ENCODE peak calls at places on chromosomes 12 and 14, in five cellular contexts. T is brain microvascular endothelial cell, M is upper lobe of right lung, V is AG09309, G is endothelial cell of umbilical vein. J is an unnamed sample.

GRCh38 chr14:68074765-68075381 is 255.3 kb downstream of the RAD51B start:
- DNase-seq in V (no peak), M (no peak), G (no peak), T (no peak), J (no peak)

GRCh38 chr12:56528836-56529235 is 7.2 kb downstream of the RBMS2 start:
- DNase-seq in M (no peak), G (no peak), T (no peak), V (no peak), J (no peak)

GRCh38 chr12:71125515-71125914 is 32.3 kb downstream of the TSPAN8 start:
- DNase-seq in M (no peak), V (no peak), G (no peak), T (no peak), J (no peak)

GRCh38 chr12:68924546-68924945 is 8.4 kb downstream of the CPM start:
- DNase-seq in T (no peak), G (no peak), V (peak; percentile 59), M (no peak), J (no peak)

GRCh38 chr12:117342682-117343081 is 18.7 kb downstream of the NOS1 start:
- DNase-seq in M (no peak), G (no peak), T (no peak), V (no peak), J (no peak)

GRCh38 chr14:28875937-28876910 is 109.6 kb downstream of the FOXG1 start:
- DNase-seq in T (no peak), G (no peak), M (no peak), V (no peak), J (no peak)

GRCh38 chr14:98756749-98757148 is 515.2 kb downstream of the BCL11B start:
- DNase-seq in M (no peak), G (no peak), T (no peak), V (no peak), J (no peak)

GRCh38 chr12:12685305-12685704 is 10.7 kb downstream of the GPR19 start:
- DNase-seq in V (no peak), T (no peak), G (no peak), M (no peak), J (no peak)

GRCh38 chr12:46659032-46659703 is 166.6 kb downstream of the SLC38A4 start:
- DNase-seq in M (no peak), G (peak; percentile 22), T (peak; percentile 34), V (no peak), J (no peak)

GRCh38 chr12:34400986-34401658 is 378.8 kb downstream of the ALG10 start:
- DNase-seq in M (peak; percentile 57), V (no peak), G (no peak), T (no peak), J (no peak)

GRCh38 chr14:100283984-100284881 is 22.0 kb downstream of the SLC25A29 start:
- DNase-seq in T (no peak), V (no peak), G (no peak), M (peak; percentile 55), J (no peak)

GRCh38 chr12:124460771-124461170 is 106.6 kb downstream of the NCOR2 start:
- DNase-seq in T (no peak), G (no peak), M (no peak), V (no peak), J (no peak)

GRCh38 chr12:80681786-80682185 is 25.6 kb upstream of the MYF6 start:
- DNase-seq in M (no peak), V (no peak), G (no peak), T (no peak), J (no peak)

GRCh38 chr12:59329457-59329856 is 266.4 kb upstream of the SLC16A7 start:
- DNase-seq in G (no peak), T (no peak), M (no peak), V (no peak), J (no peak)

GRCh38 chr12:93181396-93181965 is 196.2 kb upstream of the NUDT4 start:
- DNase-seq in V (no peak), T (no peak), G (peak; percentile 65), M (no peak), J (no peak)

GRCh38 chr14:67487937-67488893 is at the start of gene TMEM229B:
- DNase-seq in T (peak; percentile 5), V (no peak), M (peak; percentile 70), G (no peak), J (peak; percentile 17)

DNA sequence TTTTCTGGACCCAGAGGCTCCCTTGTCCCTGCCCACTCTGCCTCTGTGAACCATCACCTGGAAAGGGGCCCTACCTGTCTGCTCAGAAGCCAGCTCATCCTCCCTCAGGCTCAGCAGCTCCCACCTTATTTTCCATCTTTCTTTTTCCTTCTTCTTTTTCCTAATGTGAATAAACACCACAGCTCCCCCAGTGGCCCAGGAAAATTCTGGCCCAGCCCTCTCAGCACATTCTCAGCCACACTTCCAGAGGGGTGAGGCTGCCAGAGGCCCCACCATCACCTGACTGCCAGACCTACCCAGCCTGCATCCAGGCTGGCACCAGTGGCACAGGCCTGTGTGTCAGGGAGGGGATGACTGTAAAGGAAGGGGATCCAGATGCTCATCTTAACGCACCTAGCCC is 23.0 kb downstream of the ZFHX2 start:
- DNase-seq in V (no peak), G (no peak), M (no peak), T (no peak), J (no peak)
- TF ChIP-seq CTCF in V (peak; percentile 29), G (no peak), M (no peak), T (peak; percentile 56), J (peak; percentile 31)

GRCh38 chr12:31315089-31315725 is 10.7 kb downstream of the SINHCAF start:
- DNase-seq in M (no peak), V (no peak), G (peak; percentile 31), T (no peak), J (no peak)

GRCh38 chr12:31318870-31319269 is 7.1 kb downstream of the SINHCAF start:
- DNase-seq in G (no peak), M (no peak), V (no peak), T (no peak), J (no peak)

GRCh38 chr12:31315779-31316465 is 10.0 kb downstream of the SINHCAF start:
- DNase-seq in T (no peak), V (no peak), G (no peak), M (no peak), J (no peak)

GRCh38 chr12:31316964-31317363 is 9.0 kb downstream of the SINHCAF start:
- DNase-seq in M (no peak), G (no peak), V (no peak), T (no peak), J (peak; percentile 10)

GRCh38 chr12:31317471-31318397 is 8.2 kb downstream of the SINHCAF start:
- DNase-seq in M (no peak), G (peak; percentile 76), V (no peak), T (no peak), J (peak; percentile 57)
- H3K4me3 ChIP-seq in M (peak overlapping the region; percentile 41), G (peak overlapping the region; percentile 69), V (peak overlapping the region; percentile 0), T (peak overlapping the region; percentile 20), J (peak overlapping the region; percentile 33)

GRCh38 chr14:65256714-65257113 is 154.4 kb upstream of the MAX start:
- DNase-seq in T (no peak), G (no peak), M (no peak), V (no peak), J (no peak)

GRCh38 chr14:65255029-65255545 is 152.8 kb upstream of the MAX start:
- DNase-seq in V (no peak), G (no peak), M (no peak), T (peak; percentile 45), J (peak; percentile 64)

GRCh38 chr14:65257405-65257804 is 155.1 kb upstream of the MAX start:
- DNase-seq in M (no peak), T (no peak), V (no peak), G (no peak), J (no peak)

GRCh38 chr14:65258391-65258790 is 154.1 kb upstream of the FUT8 start:
- DNase-seq in M (no peak), V (no peak), G (peak; percentile 94), T (peak; percentile 72), J (peak; percentile 78)

DNA sequence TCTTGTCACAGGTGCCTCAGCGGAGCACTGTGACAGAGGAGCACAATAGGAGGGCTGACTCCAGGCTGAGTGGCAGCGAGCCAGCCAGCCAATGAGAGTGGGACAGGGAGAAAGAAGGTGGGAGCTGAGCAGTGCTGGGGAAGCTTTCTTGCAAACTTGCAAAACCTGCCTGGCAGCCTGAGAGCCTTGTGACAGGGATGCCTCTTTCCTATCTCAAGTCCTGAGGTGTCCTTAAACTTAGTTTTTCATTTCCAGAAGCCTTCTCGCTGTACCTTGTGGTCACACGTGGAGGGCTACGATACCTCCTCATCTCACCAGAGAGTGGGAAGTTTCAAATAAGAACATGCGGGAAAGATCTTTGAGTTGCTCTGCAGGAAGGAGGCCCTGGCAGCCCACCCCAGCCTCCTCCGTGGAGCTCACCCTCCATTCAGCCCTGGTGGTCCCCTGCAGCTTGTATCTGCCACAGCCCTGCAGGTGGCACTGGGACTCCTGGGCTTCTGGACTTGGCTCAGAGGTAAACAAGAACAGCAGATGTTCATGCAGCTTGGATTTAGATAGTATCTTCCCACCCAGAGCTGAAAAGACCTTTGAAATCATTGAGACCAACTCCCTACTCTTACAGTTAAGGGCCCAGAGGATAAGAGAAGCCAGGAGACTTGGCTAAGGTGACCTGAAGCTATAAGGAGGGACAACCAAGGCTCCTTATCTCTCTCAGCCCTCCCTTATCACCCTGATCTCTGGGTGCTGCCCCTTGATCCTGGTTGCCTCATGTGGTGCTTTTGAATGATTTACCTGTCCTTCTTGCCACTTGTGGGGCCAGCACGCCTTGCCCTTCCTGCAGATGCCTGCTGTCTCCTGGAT is 153.5 kb upstream of the MAX start:
- DNase-seq in M (peak; percentile 74), V (no peak), G (no peak), T (no peak), J (no peak)
- TF ChIP-seq CTCF in M (no peak), V (no peak), G (no peak), T (no peak), J (no peak)

GRCh38 chr12:6333566-6333965 is 8.3 kb downstream of the TNFRSF1A start:
- DNase-seq in G (no peak), M (no peak), T (peak; percentile 87), V (no peak), J (peak; percentile 84)

GRCh38 chr12:6336079-6336858 is 5.6 kb downstream of the TNFRSF1A start:
- DNase-seq in G (peak; percentile 99), M (peak; percentile 97), V (peak; percentile 99), T (peak; percentile 97), J (peak; percentile 99)

GRCh38 chr12:6335451-6336078 is 6.3 kb downstream of the TNFRSF1A start:
- DNase-seq in G (peak; percentile 85), T (peak; percentile 85), V (no peak), M (peak; percentile 90), J (peak; percentile 87)

GRCh38 chr12:6334359-6334758 is 7.5 kb downstream of the TNFRSF1A start:
- DNase-seq in M (no peak), V (no peak), T (no peak), G (no peak), J (no peak)

GRCh38 chr12:6334940-6335450 is 6.9 kb downstream of the TNFRSF1A start:
- DNase-seq in G (no peak), T (no peak), M (no peak), V (no peak), J (no peak)
- H3K4me3 ChIP-seq in G (no peak overlapping the region), T (peak overlapping the region; percentile 20), M (peak overlapping the region; percentile 100), V (peak overlapping the region; percentile 14), J (peak overlapping the region; percentile 10)

J was measured in astrocyte of the spinal cord.